ENCODE peak calls at places on chromosomes 4 and X, in six cellular contexts. Y is GM23338; G is CD8-positive, alpha-beta T cell; C is ovary; J is heart left ventricle; B is left ventricle myocardium inferior. N is an unnamed sample.
A peak's percentile ranks its signal among the peaks of the same experiment; 100 is the strongest.

GRCh38 chr4:102076622-102077021 is 268.7 kb downstream of the SLC39A8 start:
- DNase-seq in Y (no peak), G (no peak), C (no peak), J (no peak), B (no peak), N (no peak)

GRCh38 chr4:147207941-147208340 is 262.3 kb upstream of the TTC29 start:
- DNase-seq in Y (no peak), G (no peak), C (no peak), J (no peak), B (no peak), N (no peak)

GRCh38 chr4:151340751-151341385 is 15.5 kb upstream of the SH3D19 start:
- DNase-seq in Y (no peak), G (no peak), C (no peak), J (no peak), B (no peak), N (no peak)

GRCh38 chrX:101252634-101253033 is 33.0 kb downstream of the DRP2 start:
- DNase-seq in Y (no peak), G (no peak), C (no peak), J (no peak), B (no peak), N (peak; percentile 73)

GRCh38 chr4:145183023-145183422 is 2.6 kb upstream of the OTUD4 start:
- DNase-seq in Y (no peak), G (no peak), C (no peak), J (no peak), B (no peak), N (no peak)

GRCh38 chr4:110042540-110043517 is 130.1 kb downstream of the EGF start:
- DNase-seq in Y (no peak), G (no peak), C (no peak), J (no peak), B (no peak), N (no peak)

GRCh38 chr4:99828477-99828876 is 11.8 kb downstream of the DAPP1 start:
- DNase-seq in Y (no peak), G (no peak), C (no peak), J (no peak), B (no peak), N (no peak)

GRCh38 chr4:165312506-165312905 is 15.0 kb upstream of the MSMO1 start:
- DNase-seq in Y (no peak), G (no peak), C (no peak), J (no peak), B (no peak), N (peak; percentile 60)

GRCh38 chrX:145923376-145923775 is 105.7 kb downstream of the SLITRK2 start:
- DNase-seq in Y (peak; percentile 23), G (no peak), C (no peak), J (no peak), B (no peak), N (no peak)

GRCh38 chrX:47179221-47179927 is 14.3 kb upstream of the UBA1 start:
- DNase-seq in Y (no peak), G (no peak), C (no peak), J (peak; percentile 83), B (peak; percentile 54), N (peak; percentile 55)

GRCh38 chrX:106862972-106863688 is 40.0 kb downstream of the RIPPLY1 start:
- DNase-seq in Y (peak; percentile 62), G (no peak), C (no peak), J (no peak), B (no peak), N (peak; percentile 0)

GRCh38 chr4:141375855-141376254 is 155.2 kb downstream of the ZNF330 start:
- DNase-seq in Y (peak; percentile 0), G (no peak), C (no peak), J (peak; percentile 27), B (no peak), N (peak; percentile 90)
- TF ChIP-seq CTCF in Y (no peak), G (no peak), C (no peak), J (peak; percentile 22), B (peak; percentile 44), N (peak; percentile 88)

GRCh38 chrX:19805054-19805690 is 82.2 kb downstream of the SH3KBP1 start:
- DNase-seq in Y (no peak), G (no peak), C (no peak), J (no peak), B (no peak), N (no peak)

GRCh38 chrX:19798423-19798822 is 89.0 kb downstream of the SH3KBP1 start:
- DNase-seq in Y (no peak), G (no peak), C (no peak), J (no peak), B (no peak), N (no peak)

GRCh38 chrX:19804168-19804567 is 83.2 kb downstream of the SH3KBP1 start:
- DNase-seq in Y (no peak), G (no peak), C (no peak), J (no peak), B (no peak), N (no peak)

GRCh38 chrX:19799319-19800182 is 87.8 kb downstream of the SH3KBP1 start:
- DNase-seq in Y (no peak), G (no peak), C (no peak), J (no peak), B (no peak), N (peak; percentile 48)

DNA sequence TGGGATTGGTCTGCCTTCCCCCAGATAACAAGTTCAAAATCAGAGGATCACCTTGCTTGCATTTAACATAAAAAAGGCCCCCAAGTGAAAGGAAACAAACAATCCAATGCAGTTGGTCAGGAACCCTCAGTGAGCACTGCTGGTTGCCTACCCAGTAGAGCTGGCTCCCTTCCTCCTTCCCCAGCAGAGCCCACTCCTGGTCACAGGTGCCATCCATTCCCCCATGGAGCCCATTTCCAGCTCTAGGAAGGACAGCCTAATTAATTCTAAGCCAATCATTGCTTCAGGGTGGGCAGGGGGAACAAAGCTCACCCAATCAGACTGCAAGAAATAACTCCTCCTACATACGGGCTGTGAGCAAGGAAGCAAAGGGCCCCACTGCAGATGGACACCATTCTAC is 86.6 kb downstream of the SH3KBP1 start:
- DNase-seq in Y (no peak), G (no peak), C (no peak), J (no peak), B (no peak), N (no peak)
- H3K4me3 ChIP-seq in Y (no peak overlapping the region), G (no peak overlapping the region), C (no peak overlapping the region), J (no peak overlapping the region), B (no peak overlapping the region), N (no peak overlapping the region)

GRCh38 chrX:116490091-116490490 is 27.3 kb upstream of the CT83 start:
- DNase-seq in Y (no peak), G (no peak), C (no peak), J (no peak), B (no peak), N (peak; percentile 2)
- TF ChIP-seq CTCF in Y (no peak), G (no peak), C (no peak), J (peak; percentile 25), B (peak; percentile 36), N (peak; percentile 12)

DNA sequence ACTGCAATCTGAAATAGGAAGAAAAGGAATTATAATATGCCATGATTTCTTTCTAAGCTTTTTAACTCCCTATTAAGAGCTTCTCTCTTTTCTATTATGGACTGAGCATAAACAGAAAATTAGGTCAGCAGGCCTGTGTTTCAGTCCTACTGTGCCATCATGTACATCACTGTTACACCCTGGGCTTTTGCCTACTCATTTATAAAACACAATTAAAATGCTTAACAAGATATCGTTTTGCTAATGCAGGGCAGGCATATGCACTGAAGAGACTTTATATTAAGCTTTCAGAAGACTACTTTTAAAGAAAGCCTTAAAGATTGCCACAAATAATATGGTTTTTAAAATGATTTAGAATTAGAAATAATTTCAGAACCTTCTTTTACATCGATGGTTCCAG is 828 bp upstream of the BBS12 start:
- DNase-seq in Y (no peak), G (no peak), C (no peak), J (no peak), B (no peak), N (no peak)
- H3K4me3 ChIP-seq in Y (peak overlapping the region; percentile 34), G (no peak overlapping the region), C (no peak overlapping the region), J (peak overlapping the region; percentile 58), B (peak overlapping the region; percentile 88), N (no peak overlapping the region)

GRCh38 chr4:31039382-31039781 is 319.2 kb downstream of the PCDH7 start:
- DNase-seq in Y (no peak), G (no peak), C (no peak), J (no peak), B (no peak), N (no peak)
- TF ChIP-seq CTCF in Y (no peak), G (no peak), C (no peak), J (no peak), B (no peak), N (no peak)

GRCh38 chrX:129653985-129654651 is 638 bp downstream of the APLN start:
- DNase-seq in Y (peak; percentile 19), G (no peak), C (peak; percentile 45), J (no peak), B (peak; percentile 41), N (no peak)
- H3K4me3 ChIP-seq in Y (peak overlapping the region; percentile 57), G (peak overlapping the region; percentile 15), C (peak overlapping the region; percentile 36), J (peak overlapping the region; percentile 63), B (peak overlapping the region; percentile 68), N (peak overlapping the region; percentile 45)

GRCh38 chr4:154551872-154552686 is 1.9 kb upstream of the PLRG1 start:
- DNase-seq in Y (peak; percentile 71), G (peak; percentile 35), C (peak; percentile 70), J (peak; percentile 69), B (peak; percentile 55), N (peak; percentile 89)

GRCh38 chr4:154545689-154546088 is 4.5 kb downstream of the PLRG1 start:
- DNase-seq in Y (no peak), G (no peak), C (no peak), J (no peak), B (no peak), N (no peak)

DNA sequence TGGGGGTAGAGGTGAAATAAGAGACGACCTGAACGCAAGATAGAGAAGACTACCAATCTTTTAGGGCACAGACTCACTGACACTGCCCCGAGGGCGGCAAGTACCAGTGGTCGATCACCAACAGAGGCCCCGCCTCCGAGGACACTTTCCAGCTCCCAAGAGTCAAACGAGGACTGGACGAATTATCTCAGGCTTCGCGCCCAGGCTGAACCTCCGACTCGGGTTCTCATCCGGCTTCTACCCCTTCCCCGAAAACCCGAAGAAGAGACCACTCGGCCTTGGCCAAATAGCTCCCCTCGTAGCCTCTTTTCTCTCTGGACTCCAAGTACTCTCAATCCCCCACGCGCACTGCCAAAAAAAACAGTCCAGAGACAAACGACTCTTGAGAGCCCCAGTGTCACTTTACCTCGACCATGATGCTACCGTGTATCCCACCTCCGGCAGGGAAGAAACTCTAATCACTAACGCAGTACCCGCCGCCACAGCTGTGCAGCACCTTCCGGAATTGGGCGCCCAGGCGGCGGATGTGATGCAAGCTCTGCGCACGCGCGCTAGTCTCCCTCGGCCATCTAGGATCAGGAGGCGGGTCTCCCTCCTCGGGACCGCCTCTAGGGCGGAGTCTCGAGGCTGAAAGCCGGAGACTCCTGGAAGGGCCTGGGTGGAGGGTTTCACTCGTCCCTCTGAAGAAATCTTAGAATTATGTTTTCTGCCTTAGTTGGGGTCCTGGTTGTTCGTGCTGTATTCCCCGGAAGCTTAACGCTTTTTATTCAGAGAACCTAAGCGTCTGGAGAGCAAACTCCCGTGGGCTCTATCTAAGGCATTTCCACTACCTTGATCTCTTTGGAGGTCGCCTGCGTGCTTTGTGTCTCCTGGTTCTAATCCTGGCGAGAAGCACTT is at the start of gene PLRG1:
- DNase-seq in Y (peak; percentile 99), G (peak; percentile 93), C (peak; percentile 97), J (peak; percentile 96), B (peak; percentile 97), N (peak; percentile 96)
- TF ChIP-seq CTCF in Y (no peak), G (no peak), C (peak; percentile 44), J (no peak), B (peak; percentile 64), N (peak; percentile 26)

N was measured in cardiac fibroblast.